ENCODE peak calls at places on chromosomes 7 and 10, in seven cellular contexts. D is PC-3, Z is right lobe of liver, F is esophagus muscularis mucosa, M is HepG2, J is upper lobe of right lung, C is colonic mucosa. W is an unnamed sample. For H3K4me1, the result is how much of the 10 kb centered on the place peaks cover.

GRCh38 chr10:112383325-112383724 is 9.4 kb downstream of the ACSL5 start:
- DNase-seq in D (peak), Z (no peak), F (no peak), M (peak), J (no peak), C (peak), W (no peak)

GRCh38 chr7:2193575-2194305 is 39.0 kb downstream of the MAD1L1 start:
- DNase-seq in D (no peak), Z (peak), F (no peak), M (no peak), J (peak), C (no peak), W (no peak)

GRCh38 chr10:110910138-110910537 is 8.8 kb downstream of the BBIP1 start:
- DNase-seq in D (no peak), Z (no peak), F (no peak), M (no peak), J (no peak), C (no peak), W (no peak)

GRCh38 chr7:17371656-17372524 is 73.4 kb downstream of the AHR start:
- DNase-seq in D (peak), Z (no peak), F (no peak), M (peak), J (no peak), C (peak), W (no peak)

GRCh38 chr10:118669020-118669766 is 73.7 kb upstream of the PRLHR start:
- DNase-seq in D (no peak), Z (no peak), F (no peak), M (no peak), J (no peak), C (no peak), W (no peak)

GRCh38 chr7:135923700-135924261 is 53.4 kb downstream of the MTPN start:
- DNase-seq in D (peak), Z (no peak), F (peak), M (no peak), J (no peak), C (no peak), W (no peak)

GRCh38 chr10:17835688-17836087 is 26.5 kb downstream of the MRC1 start:
- DNase-seq in D (peak), Z (no peak), F (no peak), M (no peak), J (no peak), C (no peak), W (no peak)

GRCh38 chr10:99926925-99927718 is 82.6 kb downstream of the DNMBP start:
- DNase-seq in D (peak), Z (peak), F (no peak), M (peak), J (no peak), C (peak), W (no peak)

GRCh38 chr10:119786117-119786769 is 60.4 kb downstream of the INPP5F start:
- DNase-seq in D (peak), Z (no peak), F (no peak), M (peak), J (no peak), C (no peak), W (no peak)

GRCh38 chr7:122095642-122096041 is 48.4 kb downstream of the AASS start:
- DNase-seq in D (no peak), Z (no peak), F (no peak), M (no peak), J (no peak), C (no peak), W (no peak)

GRCh38 chr7:95693551-95694333 is 78.6 kb upstream of the DYNC1I1 start:
- DNase-seq in D (peak), Z (no peak), F (no peak), M (no peak), J (no peak), C (no peak), W (no peak)

GRCh38 chr7:110929514-110930258 is 161.2 kb upstream of the LRRN3 start:
- DNase-seq in D (no peak), Z (no peak), F (no peak), M (no peak), J (no peak), C (no peak), W (no peak)

GRCh38 chr10:46250898-46251856 is 35.6 kb upstream of the ANTXRL start:
- DNase-seq in D (no peak), Z (peak), F (peak), M (no peak), J (no peak), C (peak), W (no peak)

GRCh38 chr10:63521389-63522128 is at the start of gene REEP3:
- DNase-seq in D (peak), Z (peak), F (no peak), M (peak), J (peak), C (peak), W (peak)

DNA sequence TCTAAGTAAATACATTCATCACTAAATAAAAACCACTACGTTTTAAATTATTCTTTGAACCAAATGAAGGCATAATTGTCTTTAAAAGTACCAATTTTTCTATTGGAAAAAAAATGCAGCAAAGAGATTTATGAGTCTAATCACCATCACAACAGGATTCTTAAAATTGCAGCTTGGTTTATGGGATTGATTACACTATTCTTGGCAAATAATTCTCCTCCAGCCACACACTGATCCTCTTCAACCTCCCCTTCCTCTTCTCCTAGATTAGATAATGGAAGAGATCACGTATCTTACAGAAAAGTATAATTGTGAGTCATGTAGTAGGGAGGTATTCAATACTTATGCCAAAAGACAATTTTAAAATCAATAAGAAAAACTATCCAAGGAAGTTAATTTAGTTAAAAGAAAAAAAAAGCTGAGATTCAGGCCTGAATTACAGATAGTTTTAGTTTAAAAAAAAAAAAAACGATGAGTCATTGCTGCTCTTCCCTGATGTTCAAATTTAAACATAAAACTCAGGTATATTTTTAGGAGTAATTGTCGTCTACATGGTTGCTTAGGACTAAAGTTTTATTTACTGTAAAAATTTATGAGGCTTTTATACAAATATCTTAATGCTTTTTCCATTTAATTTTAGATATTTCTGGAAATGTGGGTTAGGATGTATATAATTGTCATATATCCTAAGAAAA is 133.7 kb upstream of the CDK1 start:
- DNase-seq in D (peak), Z (no peak), F (no peak), M (no peak), J (no peak), C (no peak), W (no peak)
- H3K27ac ChIP-seq in D (no peak), Z (no peak), F (no peak), M (no peak), J (no peak), C (no peak), W (no peak)

DNA sequence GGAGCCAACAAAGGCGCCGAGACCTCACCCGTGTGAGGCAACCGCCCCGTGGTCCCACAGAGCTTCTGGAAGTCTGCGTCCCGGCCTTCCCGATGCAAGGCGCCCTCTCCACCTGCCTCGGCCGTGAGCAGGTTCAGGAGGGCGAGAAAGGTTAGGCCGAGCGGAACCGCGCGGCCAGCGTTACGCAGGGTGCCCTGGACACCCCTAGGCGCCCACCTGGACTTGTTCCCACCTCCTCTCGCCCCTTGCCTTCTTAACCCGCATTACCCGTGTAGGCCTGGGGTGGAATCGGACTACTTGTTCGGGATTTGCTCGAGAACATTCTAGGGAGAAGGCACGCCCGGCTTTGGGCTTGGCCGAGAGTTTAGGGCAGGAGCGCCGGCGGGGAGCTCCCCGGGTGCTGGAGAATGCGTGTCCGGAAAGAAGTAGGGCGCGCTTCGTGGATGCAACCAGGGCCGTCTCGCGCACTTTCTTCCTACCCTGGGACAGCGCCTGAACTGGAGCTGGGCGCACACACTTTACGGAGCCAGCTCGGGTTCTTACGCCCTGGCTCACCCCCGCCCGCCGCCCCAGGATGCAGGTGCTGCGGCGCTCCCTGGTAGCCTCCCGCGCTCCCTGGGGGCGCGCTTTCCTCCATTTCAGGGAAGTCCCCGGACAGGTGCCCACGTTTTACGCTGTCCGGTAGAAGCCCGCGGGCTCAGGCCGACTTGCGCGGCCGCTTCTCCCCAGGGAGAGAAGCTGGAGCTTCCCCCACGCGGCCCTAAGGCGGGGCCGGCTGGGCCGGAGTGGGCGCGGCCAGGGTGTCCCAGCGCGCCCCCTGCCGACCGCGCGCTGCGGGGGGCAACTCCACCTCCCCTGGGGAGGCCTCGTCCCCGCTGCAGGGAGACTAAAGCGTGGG is 74.5 kb downstream of the INSIG1 start:
- DNase-seq in D (no peak), Z (no peak), F (no peak), M (no peak), J (peak), C (no peak), W (no peak)
- TF ChIP-seq CTCF in D (peak), Z (peak), F (no peak), M (no peak), J (peak), C (peak), W (no peak)

DNA sequence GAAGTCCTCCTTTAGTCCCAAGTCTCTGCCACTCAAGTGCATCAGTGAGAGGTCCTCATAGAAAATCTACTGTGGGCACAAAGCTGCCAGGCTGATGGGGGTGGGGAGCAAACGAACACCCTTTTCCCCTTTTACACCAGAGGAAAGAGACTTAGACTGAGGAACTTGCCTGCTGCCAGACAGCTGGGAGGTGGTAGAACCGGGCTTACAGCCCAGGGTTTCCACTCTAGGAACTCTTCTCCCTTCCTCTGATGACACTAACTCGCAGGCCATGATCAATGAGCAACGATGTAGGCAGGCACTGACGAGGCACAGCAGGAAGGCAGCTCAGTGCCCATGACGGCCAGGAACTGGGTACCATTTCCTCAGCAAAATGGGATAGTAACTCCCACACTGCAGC is 11.0 kb upstream of the SH2D4B start:
- DNase-seq in D (no peak), Z (no peak), F (no peak), M (no peak), J (no peak), C (no peak), W (no peak)
- H3K4me1 ChIP-seq in D (under half), Z (under half), F (under half), M (under half), J (under half), C (under half), W (half or more)

GRCh38 chr7:66700633-66701131 is 39.9 kb upstream of the RABGEF1 start:
- DNase-seq in D (no peak), Z (no peak), F (no peak), M (no peak), J (no peak), C (no peak), W (no peak)

GRCh38 chr7:66696774-66697191 is 43.8 kb upstream of the RABGEF1 start:
- DNase-seq in D (no peak), Z (no peak), F (no peak), M (peak), J (no peak), C (no peak), W (no peak)

GRCh38 chr7:66698652-66699205 is 41.8 kb upstream of the RABGEF1 start:
- DNase-seq in D (no peak), Z (no peak), F (no peak), M (no peak), J (no peak), C (no peak), W (no peak)

GRCh38 chr7:66699998-66700397 is 40.5 kb upstream of the RABGEF1 start:
- DNase-seq in D (no peak), Z (no peak), F (no peak), M (no peak), J (no peak), C (peak), W (no peak)

DNA sequence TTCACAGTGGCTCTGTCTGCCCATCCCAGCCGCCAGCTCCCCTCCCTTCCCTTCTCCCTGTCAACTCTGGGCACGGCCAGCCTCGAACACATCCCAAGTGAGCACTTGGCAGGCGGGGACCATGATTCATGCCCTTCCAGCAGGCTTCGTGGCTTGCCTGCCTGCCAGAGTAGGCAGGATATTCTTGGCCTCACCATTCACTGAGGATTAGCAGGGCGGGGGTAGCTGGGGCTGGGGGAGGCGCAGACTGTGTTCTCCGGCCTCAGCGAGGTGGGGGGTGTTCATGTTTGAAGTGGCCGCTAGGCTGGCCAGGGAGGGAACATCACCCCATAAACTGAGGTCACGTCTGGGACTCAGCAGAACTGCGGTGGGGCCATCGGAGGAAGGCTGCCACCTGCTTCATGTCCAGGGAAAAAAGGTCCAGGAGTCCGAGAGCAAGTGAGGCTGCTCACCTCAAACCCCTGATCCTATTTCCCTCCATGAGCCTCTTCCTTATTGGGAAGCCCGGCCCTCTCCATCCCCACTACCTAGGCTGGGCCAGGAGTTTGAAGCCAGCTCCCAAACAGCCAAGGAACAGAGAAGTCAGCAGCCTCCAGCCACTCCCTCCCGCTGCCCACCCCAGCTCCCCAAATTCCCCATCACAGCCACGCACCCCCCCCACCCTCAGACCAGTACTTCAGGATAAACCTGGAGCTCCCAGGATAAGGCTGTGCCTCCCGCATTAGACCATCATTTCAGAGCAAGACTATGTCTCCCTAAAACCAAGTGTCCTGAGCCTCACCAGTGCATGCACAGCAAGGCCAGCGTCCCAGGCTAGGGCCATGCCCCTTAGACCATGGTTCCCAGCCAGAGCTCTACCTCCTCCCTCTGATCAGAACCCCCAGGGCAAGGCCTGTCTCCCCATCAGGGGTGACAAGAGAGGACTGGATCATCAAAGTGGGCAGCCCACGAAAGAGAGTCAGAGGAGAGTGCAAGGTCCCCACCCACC is 42.8 kb upstream of the RABGEF1 start:
- DNase-seq in D (peak), Z (no peak), F (no peak), M (peak), J (no peak), C (no peak), W (no peak)
- H3K27ac ChIP-seq in D (no peak), Z (no peak), F (peak), M (no peak), J (no peak), C (no peak), W (no peak)

GRCh38 chr10:129658673-129659072 is 191.6 kb downstream of the MGMT start:
- DNase-seq in D (peak), Z (no peak), F (no peak), M (peak), J (no peak), C (no peak), W (no peak)
- TF ChIP-seq CTCF in D (peak), Z (no peak), F (no peak), M (peak), J (peak), C (no peak), W (no peak)

W was measured in CD8-positive, alpha-beta T cell.